ENCODE peak calls at places on chromosomes 6 and 20, in nine cellular contexts. O is heart left ventricle, D is testis, T is IMR-90, L is lower leg skin, F is right lobe of liver, G is GM12891, V is suprapubic skin, K is tibial nerve. E is an unnamed sample.

GRCh38 chr6:39055661-39056060 is 7.1 kb downstream of the GLP1R start:
- DNase-seq in O (no peak), D (no peak), T (no peak), L (no peak), F (no peak), G (no peak), V (no peak), K (no peak), E (no peak)

GRCh38 chr6:45590751-45591184 is 213.0 kb upstream of the SUPT3H start:
- DNase-seq in O (no peak), D (peak; percentile 51), T (peak; percentile 28), L (no peak), F (no peak), G (no peak), V (no peak), K (no peak), E (no peak)

GRCh38 chr6:124970243-124970642 is 8.0 kb downstream of the RNF217 start:
- DNase-seq in O (no peak), D (no peak), T (peak; percentile 59), L (no peak), F (no peak), G (no peak), V (no peak), K (no peak), E (no peak)

GRCh38 chr6:101397199-101397598 is 3.7 kb downstream of the GRIK2 start:
- DNase-seq in O (no peak), D (no peak), T (peak; percentile 70), L (no peak), F (no peak), G (no peak), V (no peak), K (no peak), E (no peak)

GRCh38 chr6:157459327-157459726 is 78.3 kb downstream of the ZDHHC14 start:
- DNase-seq in O (no peak), D (no peak), T (no peak), L (no peak), F (no peak), G (no peak), V (no peak), K (no peak), E (peak; percentile 82)

GRCh38 chr6:169188051-169188863 is 65.4 kb downstream of the THBS2 start:
- DNase-seq in O (no peak), D (no peak), T (peak; percentile 100), L (peak; percentile 72), F (no peak), G (no peak), V (no peak), K (no peak), E (no peak)

GRCh38 chr6:19472168-19472567 is 365.0 kb upstream of the ID4 start:
- DNase-seq in O (no peak), D (no peak), T (peak; percentile 73), L (no peak), F (no peak), G (no peak), V (no peak), K (no peak), E (no peak)

GRCh38 chr6:52663120-52663934 is 7.6 kb upstream of the TMEM14A start:
- DNase-seq in O (peak; percentile 33), D (peak; percentile 43), T (peak; percentile 80), L (no peak), F (no peak), G (peak; percentile 29), V (no peak), K (no peak), E (peak; percentile 89)

DNA sequence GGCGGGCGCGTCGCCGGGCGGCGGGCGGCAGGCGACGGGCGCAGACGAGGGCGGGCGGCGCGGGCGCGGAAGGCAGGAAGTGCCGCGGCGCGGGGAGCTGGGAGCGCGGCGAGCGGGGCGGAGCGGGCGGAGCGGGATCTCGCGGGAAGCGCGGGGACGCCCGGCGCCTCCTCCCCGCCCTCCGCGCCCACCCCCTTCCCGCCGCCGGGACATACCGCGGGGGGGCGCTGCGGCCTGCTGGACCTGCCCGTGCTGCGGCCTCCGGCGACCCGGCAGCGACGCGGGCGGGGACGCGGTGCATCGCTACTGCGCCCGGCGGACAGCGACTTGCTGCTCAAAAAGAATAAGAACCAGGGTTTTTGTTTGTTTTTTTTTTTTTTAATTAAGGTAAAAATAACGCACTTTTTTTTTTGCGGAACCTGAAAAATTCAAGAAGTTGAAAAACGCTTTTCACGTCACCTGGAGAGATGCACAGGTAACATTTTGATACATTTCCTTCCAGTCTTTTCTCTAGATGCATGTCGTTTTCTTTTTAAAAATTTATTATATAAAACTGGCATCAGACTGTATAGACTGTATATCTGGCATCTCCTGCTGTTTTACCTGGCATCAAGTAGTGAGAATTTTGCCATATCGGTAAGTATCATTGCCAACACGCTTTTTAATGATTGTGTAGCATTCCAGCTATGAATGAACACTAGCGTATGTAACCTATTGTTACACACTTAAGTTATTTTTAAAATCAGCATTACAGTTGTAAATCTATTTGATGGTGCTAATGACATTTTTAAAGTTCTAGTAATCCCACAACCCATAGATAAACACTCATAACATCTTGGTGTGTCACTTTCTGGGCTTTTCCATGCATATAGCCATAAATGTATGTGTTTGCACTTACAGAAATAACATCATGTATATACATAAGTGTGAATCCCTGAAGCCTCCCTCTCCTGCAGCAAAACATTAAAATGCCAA is at the start of gene CENPB:
- DNase-seq in O (peak; percentile 93), D (peak; percentile 91), T (peak; percentile 76), L (peak; percentile 98), F (peak; percentile 92), G (peak; percentile 95), V (peak; percentile 94), K (peak; percentile 85), E (peak; percentile 92)
- TF ChIP-seq POLR2A in O (no peak), D (no peak), T (no peak), L (no peak), F (no peak), G (no peak), V (no peak), K (no peak), E (no peak)

DNA sequence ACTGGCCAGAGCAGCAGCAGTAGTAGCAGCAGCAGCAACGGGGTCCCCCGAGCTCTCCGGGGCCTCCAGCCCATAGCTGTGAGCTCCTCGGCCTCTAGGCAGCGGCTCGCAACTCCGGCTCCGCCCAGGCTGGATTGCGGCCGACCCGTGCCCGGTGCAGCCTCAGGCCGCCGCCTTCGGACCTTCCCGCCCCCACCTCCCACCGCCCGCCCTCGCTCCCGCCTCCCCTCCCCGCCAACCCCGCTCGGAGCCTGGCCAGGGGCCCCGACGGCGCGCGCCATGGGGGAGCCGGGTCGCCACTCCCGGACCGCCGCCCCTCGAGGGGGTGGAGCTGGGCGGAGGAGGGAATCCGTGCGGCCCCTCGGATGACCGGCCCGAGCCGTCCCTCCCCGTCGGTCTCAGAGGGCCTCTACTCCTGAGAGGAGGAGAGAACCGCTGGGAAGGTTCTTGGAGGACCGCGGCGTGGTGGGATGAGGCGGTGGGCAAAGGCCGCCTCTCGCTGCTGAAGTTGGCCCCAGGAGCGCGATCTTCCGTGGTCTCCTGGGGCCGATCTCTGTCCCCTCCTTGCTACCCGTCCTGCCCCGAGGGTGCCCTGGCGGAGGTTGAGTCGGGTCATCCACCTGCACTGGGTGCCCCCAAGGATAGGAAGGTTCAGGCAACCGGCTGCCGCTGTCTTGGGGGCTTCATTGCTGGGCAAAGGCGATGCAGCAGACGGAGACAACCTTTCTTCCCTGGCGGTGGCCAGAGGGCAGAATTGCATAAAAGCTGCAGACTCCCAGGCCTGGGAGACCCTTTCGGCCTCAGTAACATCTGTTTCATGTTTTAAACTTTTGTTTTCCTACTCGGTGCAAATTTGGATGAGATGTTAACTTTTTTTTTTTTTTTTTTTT is at the start of gene ADAM33:
- DNase-seq in O (no peak), D (peak; percentile 31), T (no peak), L (peak; percentile 91), F (no peak), G (no peak), V (no peak), K (peak; percentile 44), E (no peak)
- TF ChIP-seq POLR2A in O (no peak), D (no peak), T (no peak), L (no peak), F (no peak), G (no peak), V (no peak), K (no peak), E (no peak)

GRCh38 chr20:34082232-34082887 is 29.7 kb downstream of the EIF2S2 start:
- DNase-seq in O (no peak), D (no peak), T (no peak), L (no peak), F (no peak), G (no peak), V (no peak), K (no peak), E (no peak)

GRCh38 chr20:34079818-34080217 is 32.2 kb downstream of the EIF2S2 start:
- DNase-seq in O (no peak), D (no peak), T (no peak), L (no peak), F (no peak), G (no peak), V (no peak), K (no peak), E (no peak)

GRCh38 chr20:34076952-34077351 is 35.1 kb downstream of the EIF2S2 start:
- DNase-seq in O (no peak), D (no peak), T (no peak), L (no peak), F (no peak), G (no peak), V (no peak), K (no peak), E (no peak)

GRCh38 chr20:34075647-34076046 is 36.4 kb downstream of the EIF2S2 start:
- DNase-seq in O (no peak), D (no peak), T (no peak), L (no peak), F (no peak), G (no peak), V (no peak), K (no peak), E (no peak)

GRCh38 chr20:34078540-34078939 is 33.5 kb downstream of the EIF2S2 start:
- DNase-seq in O (no peak), D (no peak), T (no peak), L (no peak), F (no peak), G (no peak), V (no peak), K (no peak), E (no peak)
- TF ChIP-seq POLR2A in O (no peak), D (no peak), T (no peak), L (no peak), F (no peak), G (no peak), V (no peak), K (no peak), E (no peak)

GRCh38 chr6:109229536-109229935 is 134.2 kb downstream of the CEP57L1 start:
- DNase-seq in O (no peak), D (no peak), T (no peak), L (no peak), F (no peak), G (no peak), V (no peak), K (no peak), E (no peak)

GRCh38 chr6:109227646-109228045 is 132.3 kb downstream of the CEP57L1 start:
- DNase-seq in O (no peak), D (no peak), T (no peak), L (no peak), F (no peak), G (no peak), V (no peak), K (no peak), E (no peak)

GRCh38 chr6:109235639-109236038 is 140.3 kb downstream of the CEP57L1 start:
- DNase-seq in O (no peak), D (no peak), T (no peak), L (no peak), F (no peak), G (no peak), V (no peak), K (no peak), E (no peak)

GRCh38 chr6:109226353-109226752 is 131.0 kb downstream of the CEP57L1 start:
- DNase-seq in O (no peak), D (no peak), T (no peak), L (no peak), F (no peak), G (no peak), V (no peak), K (no peak), E (no peak)

GRCh38 chr6:109230444-109230843 is 135.1 kb downstream of the CEP57L1 start:
- DNase-seq in O (no peak), D (no peak), T (no peak), L (no peak), F (no peak), G (no peak), V (no peak), K (no peak), E (no peak)
- TF ChIP-seq POLR2A in O (no peak), D (no peak), T (no peak), L (no peak), F (no peak), G (no peak), V (no peak), K (no peak), E (no peak)